ENCODE peak calls at places on chromosomes 2 and 18, in five cellular contexts. One of them, this sample, is unnamed.

GRCh38 chr2:169877406-169877805 is 50.2 kb downstream of the UBR3 start:
- DNase-seq in EL: no peak
- DNase-seq in left colon: no peak
- DNase-seq in pancreas: no peak
- DNase-seq in activated CD4-positive, CD25-positive, alpha-beta regulatory T cell: no peak
- DNase-seq in this sample: no peak

GRCh38 chr2:38065502-38066135 is 10.3 kb downstream of the CYP1B1 start:
- DNase-seq in activated CD4-positive, CD25-positive, alpha-beta regulatory T cell: no peak
- DNase-seq in EL: no peak
- DNase-seq in left colon: no peak
- DNase-seq in pancreas: no peak
- DNase-seq in this sample: no peak

GRCh38 chr18:70659026-70659726 is 370.3 kb downstream of the SOCS6 start:
- DNase-seq in pancreas: no peak
- DNase-seq in activated CD4-positive, CD25-positive, alpha-beta regulatory T cell: no peak
- DNase-seq in left colon: no peak
- DNase-seq in EL: no peak
- DNase-seq in this sample: no peak

GRCh38 chr2:227188292-227188691 is 23.9 kb downstream of the COL4A3 start:
- DNase-seq in EL: peak
- DNase-seq in left colon: no peak
- DNase-seq in activated CD4-positive, CD25-positive, alpha-beta regulatory T cell: no peak
- DNase-seq in pancreas: no peak
- DNase-seq in this sample: peak

GRCh38 chr2:204072443-204073324 is 136.1 kb downstream of the ICOS start:
- DNase-seq in pancreas: peak
- DNase-seq in activated CD4-positive, CD25-positive, alpha-beta regulatory T cell: peak
- DNase-seq in EL: peak
- DNase-seq in left colon: no peak
- DNase-seq in this sample: peak

GRCh38 chr2:203383038-203383437 is 54.8 kb downstream of the ABI2 start:
- DNase-seq in EL: no peak
- DNase-seq in activated CD4-positive, CD25-positive, alpha-beta regulatory T cell: no peak
- DNase-seq in left colon: no peak
- DNase-seq in pancreas: no peak
- DNase-seq in this sample: no peak

GRCh38 chr2:80329491-80329890 is 24.9 kb upstream of the LRRTM1 start:
- DNase-seq in activated CD4-positive, CD25-positive, alpha-beta regulatory T cell: no peak
- DNase-seq in pancreas: no peak
- DNase-seq in left colon: no peak
- DNase-seq in EL: no peak
- DNase-seq in this sample: no peak

GRCh38 chr2:78973630-78974029 is 51.9 kb upstream of the REG3G start:
- DNase-seq in activated CD4-positive, CD25-positive, alpha-beta regulatory T cell: no peak
- DNase-seq in pancreas: no peak
- DNase-seq in left colon: no peak
- DNase-seq in EL: no peak
- DNase-seq in this sample: no peak

GRCh38 chr18:27750014-27750413 is 426.9 kb downstream of the CDH2 start:
- DNase-seq in pancreas: no peak
- DNase-seq in EL: peak
- DNase-seq in activated CD4-positive, CD25-positive, alpha-beta regulatory T cell: no peak
- DNase-seq in left colon: no peak
- DNase-seq in this sample: no peak

GRCh38 chr2:240461471-240462072 is 26.1 kb downstream of the GPC1 start:
- DNase-seq in activated CD4-positive, CD25-positive, alpha-beta regulatory T cell: no peak
- DNase-seq in EL: no peak
- DNase-seq in left colon: peak
- DNase-seq in pancreas: peak
- DNase-seq in this sample: no peak

GRCh38 chr2:234366891-234367290 is 130.0 kb downstream of the ARL4C start:
- DNase-seq in pancreas: no peak
- DNase-seq in activated CD4-positive, CD25-positive, alpha-beta regulatory T cell: no peak
- DNase-seq in left colon: no peak
- DNase-seq in EL: no peak
- DNase-seq in this sample: no peak

GRCh38 chr2:28257182-28257581 is 135.5 kb upstream of the FOSL2 start:
- DNase-seq in left colon: no peak
- DNase-seq in activated CD4-positive, CD25-positive, alpha-beta regulatory T cell: no peak
- DNase-seq in EL: no peak
- DNase-seq in pancreas: no peak
- DNase-seq in this sample: no peak

GRCh38 chr2:27320958-27321543 is 1.8 kb downstream of the MPV17 start:
- DNase-seq in pancreas: peak
- DNase-seq in EL: peak
- DNase-seq in left colon: peak
- DNase-seq in activated CD4-positive, CD25-positive, alpha-beta regulatory T cell: no peak
- DNase-seq in this sample: peak

GRCh38 chr2:195566201-195566600 is 90.8 kb upstream of the SLC39A10 start:
- DNase-seq in EL: no peak
- DNase-seq in left colon: no peak
- DNase-seq in pancreas: no peak
- DNase-seq in activated CD4-positive, CD25-positive, alpha-beta regulatory T cell: no peak
- DNase-seq in this sample: no peak

GRCh38 chr2:67772216-67773180 is 290.3 kb downstream of the C1D start:
- DNase-seq in activated CD4-positive, CD25-positive, alpha-beta regulatory T cell: no peak
- DNase-seq in EL: no peak
- DNase-seq in left colon: no peak
- DNase-seq in pancreas: no peak
- DNase-seq in this sample: no peak

GRCh38 chr2:10466801-10467200 is 18.7 kb upstream of the ODC1 start:
- DNase-seq in EL: no peak
- DNase-seq in left colon: no peak
- DNase-seq in activated CD4-positive, CD25-positive, alpha-beta regulatory T cell: no peak
- DNase-seq in pancreas: peak
- DNase-seq in this sample: no peak

GRCh38 chr2:20065885-20066602 is 14.6 kb upstream of the LAPTM4A start:
- DNase-seq in left colon: peak
- DNase-seq in activated CD4-positive, CD25-positive, alpha-beta regulatory T cell: no peak
- DNase-seq in pancreas: peak
- DNase-seq in EL: peak
- DNase-seq in this sample: no peak